ENCODE peak calls at places on chromosome X, in five cellular contexts. U, C, F, E and O are unnamed samples.

GRCh38 chrX:146881521-146881920 is 67.0 kb upstream of the CXorf51A start:
- DNase-seq in F (peak), E (no peak), U (no peak), C (no peak), O (no peak)

GRCh38 chrX:120377179-120377578 is 15.3 kb downstream of the ATP1B4 start:
- DNase-seq in E (no peak), C (no peak), U (no peak), F (no peak), O (no peak)

GRCh38 chrX:12610079-12610478 is 181.1 kb upstream of the PRPS2 start:
- DNase-seq in E (no peak), U (no peak), F (peak), C (no peak), O (no peak)

GRCh38 chrX:9341305-9342201 is 123.3 kb upstream of the TBL1X start:
- DNase-seq in E (peak), C (no peak), U (peak), F (peak), O (no peak)

GRCh38 chrX:74492720-74493201 is 71.5 kb downstream of the SLC16A2 start:
- DNase-seq in F (peak), U (peak), C (no peak), E (peak), O (no peak)

GRCh38 chrX:4382273-4382672 is 668.8 kb upstream of the PRKX start:
- DNase-seq in E (no peak), F (no peak), U (no peak), C (no peak), O (no peak)

GRCh38 chrX:19889582-19890342 is 2.4 kb upstream of the SH3KBP1 start:
- DNase-seq in E (no peak), U (no peak), F (peak), C (peak), O (peak)

GRCh38 chrX:65406532-65406931 is 128.1 kb downstream of the LAS1L start:
- DNase-seq in U (peak), C (no peak), F (no peak), E (no peak), O (no peak)

GRCh38 chrX:73563740-73564073 is 710 bp downstream of the CHIC1 start:
- DNase-seq in F (no peak), C (no peak), U (no peak), E (peak), O (no peak)

GRCh38 chrX:129686422-129686948 is 31.7 kb upstream of the APLN start:
- DNase-seq in E (no peak), U (no peak), F (no peak), C (peak), O (no peak)

GRCh38 chrX:1941291-1941690 is 326.4 kb downstream of the ASMT start:
- DNase-seq in C (no peak), U (no peak), F (no peak), E (no peak), O (no peak)

GRCh38 chrX:34629572-34629971 is 27.5 kb downstream of the TMEM47 start:
- DNase-seq in F (no peak), C (peak), U (no peak), E (no peak), O (no peak)

GRCh38 chrX:11381464-11381863 is 88.3 kb downstream of the AMELX start:
- DNase-seq in U (no peak), E (peak), F (no peak), C (peak), O (peak)

GRCh38 chrX:30593435-30594200 is 16.1 kb upstream of the TASL start:
- DNase-seq in E (no peak), U (no peak), F (no peak), C (no peak), O (peak)

GRCh38 chrX:13605611-13606010 is 36.2 kb downstream of the EGFL6 start:
- DNase-seq in C (no peak), U (no peak), F (no peak), E (no peak), O (no peak)

GRCh38 chrX:134764202-134764785 is 106.0 kb upstream of the PLAC1 start:
- DNase-seq in U (no peak), E (no peak), F (peak), C (no peak), O (peak)

GRCh38 chrX:133849676-133850075 is 135.7 kb downstream of the GPC3 start:
- DNase-seq in F (peak), E (no peak), U (no peak), C (no peak), O (no peak)

GRCh38 chrX:155263854-155264628 is at the start of gene RAB39B:
- DNase-seq in F (peak), U (peak), C (peak), E (peak), O (peak)

GRCh38 chrX:38985375-38985774 is 184.1 kb downstream of the MID1IP1 start:
- DNase-seq in C (peak), U (no peak), F (peak), E (no peak), O (no peak)

GRCh38 chrX:1754077-1754476 is 139.2 kb downstream of the ASMT start:
- DNase-seq in U (no peak), C (no peak), E (no peak), F (peak), O (no peak)

GRCh38 chrX:51894697-51895336 is 1.4 kb downstream of the MAGED1 start:
- DNase-seq in C (no peak), U (no peak), E (peak), F (no peak), O (no peak)

GRCh38 chrX:104126856-104127255 is 14.5 kb downstream of the ZCCHC18 start:
- DNase-seq in E (no peak), F (no peak), C (no peak), U (no peak), O (no peak)

GRCh38 chrX:49029876-49030275 is 13.3 kb downstream of the TFE3 start:
- DNase-seq in C (no peak), U (no peak), F (no peak), E (no peak), O (no peak)

GRCh38 chrX:16643160-16643559 is 6.8 kb upstream of the S100G start:
- DNase-seq in U (no peak), F (peak), E (no peak), C (peak), O (no peak)

GRCh38 chrX:131626681-131627296 is 82.9 kb downstream of the OR13H1 start:
- DNase-seq in C (no peak), E (peak), U (no peak), F (peak), O (no peak)

GRCh38 chrX:100413231-100413630 is 3.2 kb upstream of the PCDH19 start:
- DNase-seq in F (peak), C (peak), U (no peak), E (peak), O (peak)

GRCh38 chrX:52544147-52544840 is 27.4 kb upstream of the XAGE1B start:
- DNase-seq in U (no peak), C (no peak), F (no peak), E (no peak), O (no peak)